ENCODE peak calls at places on chromosome 14, in four cellular contexts. O is HepG2, U is HCT116, D is K562. J is an unnamed sample.

GRCh38 chr14:65803886-65804285 is 391.4 kb downstream of the FUT8 start:
- DNase-seq in O (no peak), U (no peak), D (no peak), J (no peak)

GRCh38 chr14:56367416-56367815 is 212.2 kb upstream of the TMEM260 start:
- DNase-seq in O (no peak), U (no peak), D (no peak), J (no peak)

GRCh38 chr14:71437870-71438269 is 494.4 kb upstream of the RGS6 start:
- DNase-seq in O (no peak), U (no peak), D (no peak), J (peak)

GRCh38 chr14:102859911-102860310 is 62.6 kb upstream of the AMN start:
- DNase-seq in O (no peak), U (no peak), D (peak), J (no peak)

GRCh38 chr14:89641495-89642162 is 224.6 kb upstream of the FOXN3 start:
- DNase-seq in O (peak), U (no peak), D (no peak), J (no peak)

GRCh38 chr14:100546051-100546443 is 41.2 kb downstream of the BEGAIN start:
- DNase-seq in O (no peak), U (no peak), D (peak), J (no peak)

GRCh38 chr14:75781096-75781495 is 120.0 kb downstream of the TTLL5 start:
- DNase-seq in O (no peak), U (no peak), D (no peak), J (no peak)

GRCh38 chr14:104155513-104155912 is 17.1 kb downstream of the KIF26A start:
- DNase-seq in O (no peak), U (no peak), D (no peak), J (no peak)

GRCh38 chr14:86935241-86935640 is 1057.7 kb downstream of the GALC start:
- DNase-seq in O (no peak), U (no peak), D (no peak), J (no peak)

GRCh38 chr14:72929316-72930080 is 3.2 kb downstream of the DCAF4 start:
- DNase-seq in O (no peak), U (no peak), D (no peak), J (no peak)

GRCh38 chr14:89033756-89034155 is 209.3 kb downstream of the TTC8 start:
- DNase-seq in O (no peak), U (no peak), D (no peak), J (no peak)

GRCh38 chr14:98177551-98177950 is 1094.4 kb downstream of the BCL11B start:
- DNase-seq in O (no peak), U (no peak), D (no peak), J (no peak)

GRCh38 chr14:71022939-71023338 is 115.7 kb downstream of the PCNX1 start:
- DNase-seq in O (no peak), U (no peak), D (no peak), J (no peak)

GRCh38 chr14:93104961-93105360 is 10.8 kb downstream of the ITPK1 start:
- DNase-seq in O (peak), U (no peak), D (no peak), J (no peak)

GRCh38 chr14:61455351-61455750 is 134.0 kb downstream of the PRKCH start:
- DNase-seq in O (no peak), U (no peak), D (no peak), J (no peak)

GRCh38 chr14:71487941-71488340 is 444.3 kb upstream of the RGS6 start:
- DNase-seq in O (no peak), U (no peak), D (no peak), J (no peak)

GRCh38 chr14:68896132-68896531 is 83.0 kb downstream of the ACTN1 start:
- DNase-seq in O (no peak), U (no peak), D (no peak), J (no peak)

GRCh38 chr14:23153891-23154796 is 29.3 kb downstream of the SLC7A8 start:
- DNase-seq in O (no peak), U (peak), D (peak), J (no peak)

GRCh38 chr14:105255021-105255507 is 6.7 kb downstream of the BTBD6 start:
- DNase-seq in O (no peak), U (no peak), D (no peak), J (no peak)
- TF ChIP-seq TCF7L2 in O (no peak), U (no peak), D (no peak), J (no peak)

GRCh38 chr14:62889354-62889753 is 155.9 kb downstream of the KCNH5 start:
- DNase-seq in O (no peak), U (no peak), D (no peak), J (no peak)

GRCh38 chr14:62885451-62885850 is 159.8 kb downstream of the KCNH5 start:
- DNase-seq in O (no peak), U (no peak), D (no peak), J (no peak)

GRCh38 chr14:62882967-62883366 is 162.3 kb downstream of the KCNH5 start:
- DNase-seq in O (no peak), U (no peak), D (no peak), J (no peak)

DNA sequence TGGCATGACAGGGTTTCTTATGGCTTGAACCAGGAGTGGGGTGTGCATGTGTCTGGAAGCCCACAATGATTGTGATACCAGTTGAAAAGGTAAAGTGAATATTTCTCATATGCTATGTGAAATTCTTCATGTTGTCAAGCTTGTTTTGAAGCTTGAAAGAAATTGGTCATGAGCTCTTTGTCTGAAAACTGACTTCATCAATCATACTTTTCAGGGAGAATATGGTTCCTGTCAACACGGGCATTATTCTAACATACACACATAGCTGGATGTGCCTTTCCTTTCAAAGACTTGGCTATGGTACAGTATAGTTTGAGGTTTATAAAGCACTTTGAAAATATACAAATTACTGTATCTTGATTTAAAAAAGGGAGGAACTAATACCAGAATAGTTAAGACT is 158.8 kb downstream of the KCNH5 start:
- DNase-seq in O (no peak), U (no peak), D (no peak), J (no peak)
- H3K27ac ChIP-seq in O (no peak), U (no peak), D (no peak), J (no peak)

DNA sequence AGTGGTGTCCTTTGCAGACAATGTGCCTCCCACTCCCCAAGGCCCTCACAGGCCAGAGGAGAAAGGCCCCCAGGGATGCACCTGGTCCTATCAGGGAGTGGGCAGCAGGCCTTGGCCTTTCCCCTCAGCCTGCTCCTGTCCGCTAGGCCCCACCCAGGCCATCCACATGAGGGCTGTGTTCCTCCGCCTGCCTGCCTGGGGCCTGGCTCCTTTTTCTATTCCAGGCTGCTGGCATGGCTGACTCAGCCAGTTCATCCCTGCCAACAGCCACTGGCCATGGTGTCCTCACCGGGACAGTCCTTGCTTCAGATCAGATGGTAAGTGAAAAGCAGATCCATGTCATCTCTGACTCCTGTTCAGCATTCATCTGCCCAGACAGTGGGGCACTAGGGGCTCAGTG is 13.4 kb downstream of the ISM2 start:
- DNase-seq in O (no peak), U (no peak), D (no peak), J (no peak)
- TF ChIP-seq SIN3A in O (no peak), U (no peak), D (no peak), J (no peak)

GRCh38 chr14:99397698-99398097 is 83.0 kb downstream of the SETD3 start:
- DNase-seq in O (no peak), U (no peak), D (no peak), J (no peak)

GRCh38 chr14:99401624-99402282 is 78.9 kb downstream of the SETD3 start:
- DNase-seq in O (peak), U (no peak), D (no peak), J (no peak)

GRCh38 chr14:99402283-99402648 is 78.4 kb downstream of the SETD3 start:
- DNase-seq in O (no peak), U (no peak), D (no peak), J (no peak)

GRCh38 chr14:99395904-99396530 is 84.6 kb downstream of the SETD3 start:
- DNase-seq in O (no peak), U (peak), D (no peak), J (no peak)

GRCh38 chr14:99401196-99401595 is 79.5 kb downstream of the SETD3 start:
- DNase-seq in O (no peak), U (no peak), D (no peak), J (no peak)
- TF ChIP-seq TCF7L2 in O (no peak), U (no peak), D (no peak), J (no peak)

DNA sequence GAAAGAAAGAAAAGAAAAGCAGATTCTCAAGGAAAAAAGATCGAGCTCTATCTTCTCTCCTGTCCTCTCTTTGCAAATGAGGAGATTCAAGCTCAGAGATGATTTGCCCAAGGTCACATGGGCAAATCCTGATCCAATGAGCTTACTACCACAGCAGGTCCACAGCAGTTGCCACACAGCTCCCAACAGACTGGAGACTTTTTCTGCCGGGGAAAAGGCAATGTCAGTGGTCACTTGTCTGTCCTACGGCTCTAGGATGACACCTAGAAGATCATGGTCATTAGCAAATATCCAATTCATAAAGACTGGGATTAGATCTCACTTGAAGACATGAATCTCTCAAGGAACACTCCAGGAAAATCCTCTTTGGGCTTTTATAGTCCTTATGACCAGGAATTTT is 58.8 kb downstream of the TTC7B start:
- DNase-seq in O (no peak), U (no peak), D (no peak), J (no peak)
- H3K27ac ChIP-seq in O (no peak), U (no peak), D (no peak), J (no peak)

GRCh38 chr14:91834571-91834970 is 32.8 kb downstream of the TC2N start:
- DNase-seq in O (no peak), U (no peak), D (no peak), J (no peak)

GRCh38 chr14:91829511-91829910 is 37.8 kb downstream of the TC2N start:
- DNase-seq in O (no peak), U (no peak), D (no peak), J (no peak)

GRCh38 chr14:91831337-91831736 is 36.0 kb downstream of the TC2N start:
- DNase-seq in O (no peak), U (no peak), D (no peak), J (no peak)

GRCh38 chr14:91827746-91828145 is 39.6 kb downstream of the TC2N start:
- DNase-seq in O (no peak), U (no peak), D (no peak), J (no peak)

GRCh38 chr14:91830777-91831176 is 36.6 kb downstream of the TC2N start:
- DNase-seq in O (no peak), U (no peak), D (no peak), J (no peak)
- TF ChIP-seq SIN3A in O (no peak), U (no peak), D (no peak), J (no peak)

DNA sequence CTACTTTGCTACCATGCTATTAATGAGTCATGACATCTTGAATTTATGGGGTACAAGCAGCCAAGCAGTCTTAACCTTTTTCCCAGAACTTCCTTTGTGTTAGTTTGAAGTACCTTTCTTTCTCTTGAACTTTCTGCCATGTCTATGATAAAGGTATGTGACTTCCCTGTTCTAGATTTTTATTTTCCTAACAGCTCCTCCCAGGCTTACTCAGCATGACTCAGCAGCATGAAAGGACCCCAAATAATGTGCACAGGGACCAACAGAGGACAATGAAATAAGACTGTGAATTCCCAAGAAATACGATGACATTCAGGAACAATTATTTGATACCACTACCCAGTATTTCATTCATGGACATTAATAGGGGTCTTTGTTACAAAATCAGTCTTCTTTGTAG is 60.0 kb downstream of the TTC6 start:
- DNase-seq in O (peak), U (peak), D (peak), J (no peak)
- TF ChIP-seq TCF7L2 in O (no peak), U (no peak), D (no peak), J (no peak)

J was measured in Panc1.